ENCODE peak calls at places on chromosomes 13 and 19, in six cellular contexts. G is neural progenitor cell, T is ovary, S is pancreas, J is GM23338, I is heart right ventricle. C is an unnamed sample.

GRCh38 chr19:1567848-1568227 is 287 bp downstream of the MEX3D start:
- DNase-seq in S (no peak), I (no peak), J (no peak), G (peak; percentile 64), T (no peak), C (no peak)

GRCh38 chr19:13060964-13061927 is 41.4 kb downstream of the LYL1 start:
- DNase-seq in J (peak; percentile 95), T (peak; percentile 86), G (peak; percentile 94), S (peak; percentile 91), I (peak; percentile 91), C (peak; percentile 95)

GRCh38 chr13:20475927-20476691 is 49.5 kb downstream of the CRYL1 start:
- DNase-seq in T (no peak), G (peak; percentile 26), I (no peak), J (peak; percentile 43), S (no peak), C (peak; percentile 72)

GRCh38 chr19:13692096-13692495 is 72.2 kb upstream of the MRI1 start:
- DNase-seq in G (no peak), T (no peak), S (no peak), J (no peak), I (no peak), C (no peak)

GRCh38 chr19:48442116-48443035 is 3.4 kb upstream of the GRWD1 start:
- DNase-seq in I (no peak), J (peak; percentile 56), G (no peak), T (no peak), S (no peak), C (peak; percentile 59)

GRCh38 chr13:33207616-33207964 is 78.0 kb downstream of the STARD13 start:
- DNase-seq in G (no peak), S (no peak), I (no peak), J (no peak), T (no peak), C (no peak)

GRCh38 chr19:15268192-15268927 is 36.1 kb upstream of the EPHX3 start:
- DNase-seq in J (no peak), I (no peak), G (no peak), T (no peak), S (no peak), C (no peak)

GRCh38 chr13:40362502-40362901 is 303.9 kb downstream of the FOXO1 start:
- DNase-seq in G (no peak), S (no peak), T (no peak), J (no peak), I (no peak), C (no peak)

GRCh38 chr13:105220886-105221285 is 1314.6 kb downstream of the EFNB2 start:
- DNase-seq in T (no peak), J (no peak), G (no peak), I (no peak), S (no peak), C (no peak)

GRCh38 chr19:11225815-11226214 is 13.6 kb upstream of the ANGPTL8 start:
- DNase-seq in I (no peak), J (no peak), T (no peak), G (no peak), S (no peak), C (no peak)

GRCh38 chr13:91017031-91017668 is 330.3 kb upstream of the MIR17HG start:
- DNase-seq in T (no peak), S (no peak), J (peak; percentile 64), I (no peak), G (peak; percentile 66), C (peak; percentile 87)

GRCh38 chr13:49436890-49437289 is 7.0 kb downstream of the CAB39L start:
- DNase-seq in J (no peak), S (no peak), G (no peak), I (peak; percentile 30), T (peak; percentile 69), C (no peak)

GRCh38 chr19:51367565-51368365 is 1.0 kb downstream of the CLDND2 start:
- DNase-seq in T (peak; percentile 100), S (peak; percentile 99), I (peak; percentile 99), J (peak; percentile 99), G (peak; percentile 99), C (peak; percentile 100)

GRCh38 chr19:48341006-48341405 is 15.7 kb downstream of the EMP3 start:
- DNase-seq in G (no peak), I (no peak), J (no peak), T (no peak), S (no peak), C (no peak)

GRCh38 chr13:98658131-98658530 is 81.2 kb upstream of the STK24 start:
- DNase-seq in G (no peak), S (no peak), T (no peak), J (no peak), I (no peak), C (no peak)

GRCh38 chr19:45090598-45090997 is 2.4 kb upstream of the PPP1R37 start:
- DNase-seq in T (no peak), S (no peak), G (no peak), I (no peak), J (no peak), C (no peak)

GRCh38 chr19:2253106-2254051 is 2.8 kb downstream of the JSRP1 start:
- DNase-seq in T (no peak), G (peak; percentile 83), I (no peak), S (peak; percentile 69), J (peak; percentile 87), C (peak; percentile 86)

GRCh38 chr13:89457977-89458376 is 1786.8 kb downstream of the SLITRK5 start:
- DNase-seq in J (no peak), G (no peak), S (no peak), I (no peak), T (no peak), C (no peak)

DNA sequence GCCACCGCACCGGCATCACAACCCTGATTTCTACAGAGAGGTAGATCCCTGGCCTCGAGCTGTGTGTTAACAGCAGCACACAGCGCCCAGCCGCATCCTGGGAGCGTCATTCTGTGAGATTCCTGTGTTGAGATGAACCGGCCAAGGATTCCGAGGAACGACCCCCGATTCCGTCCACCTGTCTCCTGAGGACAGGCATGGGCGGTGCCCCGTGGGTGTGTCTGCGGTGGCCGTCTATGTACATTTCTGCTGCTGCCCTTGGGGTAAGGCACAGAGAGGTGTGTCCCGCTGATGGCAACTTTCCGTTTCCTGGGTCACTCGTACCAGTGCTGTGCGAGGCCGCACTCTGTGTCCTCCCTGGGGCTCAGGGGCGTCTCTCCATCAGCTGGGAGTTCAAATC is 16.1 kb upstream of the F2RL3 start:
- DNase-seq in S (no peak), G (no peak), T (no peak), I (no peak), J (no peak), C (no peak)
- H3K27ac ChIP-seq in S (no peak overlapping the region), G (no peak overlapping the region), T (no peak overlapping the region), I (peak overlapping the region; percentile 46), J (no peak overlapping the region), C (no peak overlapping the region)

GRCh38 chr19:55626350-55626749 is 2.0 kb upstream of the ZNF784 start:
- DNase-seq in S (no peak), I (no peak), T (no peak), J (no peak), G (no peak), C (no peak)
- H3K4me1 ChIP-seq in S (peaks cover 6% of the 10 kb centered on the region), I (peaks cover 5% of the 10 kb centered on the region), T (peaks cover 4% of the 10 kb centered on the region), J (no peaks in the 10 kb centered on the region), G (peaks cover 5% of the 10 kb centered on the region), C (no peaks in the 10 kb centered on the region)

DNA sequence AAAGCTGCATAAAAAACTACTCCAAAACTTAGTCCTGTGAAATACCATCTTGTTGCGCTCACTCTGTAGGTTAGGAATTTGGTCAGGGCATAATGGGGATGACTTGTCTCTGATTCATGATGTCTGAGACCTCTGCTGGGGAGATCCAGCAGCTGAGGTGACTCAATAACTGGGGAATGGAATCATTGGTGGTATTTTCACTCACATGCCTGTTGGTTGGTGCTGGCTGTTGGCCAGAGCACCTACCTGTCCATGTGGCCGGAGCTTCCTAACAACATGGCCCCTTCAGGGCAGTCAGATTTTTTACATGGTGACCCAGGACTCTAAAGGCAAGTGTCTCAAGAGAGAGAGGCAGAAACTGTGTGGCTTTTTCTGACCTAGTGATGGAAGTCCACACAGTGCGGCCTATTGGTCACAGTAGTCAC is 7.4 kb upstream of the ESD start:
- DNase-seq in S (no peak), T (no peak), G (no peak), J (no peak), I (no peak), C (no peak)
- TF ChIP-seq CTCF in S (no peak), T (no peak), G (no peak), J (no peak), I (no peak), C (no peak)

DNA sequence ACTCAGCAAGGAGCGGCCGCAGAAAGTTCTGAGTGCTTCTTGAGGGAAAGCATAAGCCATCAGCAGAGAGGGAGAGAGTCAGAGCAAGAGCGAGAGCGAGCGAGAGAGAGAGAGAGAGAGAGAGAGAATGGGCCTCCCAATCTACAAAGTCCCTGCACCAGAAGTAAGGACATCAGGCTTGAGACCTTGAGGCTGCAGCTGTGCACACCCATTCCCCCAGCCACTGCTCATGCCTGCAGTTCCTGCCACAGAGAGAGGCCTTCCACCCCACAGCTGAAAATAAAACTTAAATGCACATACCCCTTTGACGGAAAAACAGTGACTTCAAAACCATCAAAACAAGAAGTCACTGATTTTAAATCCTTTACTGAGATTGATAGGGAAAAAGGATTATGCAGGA is 74.5 kb upstream of the UBL3 start:
- DNase-seq in J (no peak), I (no peak), G (no peak), T (no peak), S (no peak), C (no peak)
- H3K27ac ChIP-seq in J (no peak overlapping the region), I (no peak overlapping the region), G (no peak overlapping the region), T (no peak overlapping the region), S (peak overlapping the region; percentile 90), C (no peak overlapping the region)

DNA sequence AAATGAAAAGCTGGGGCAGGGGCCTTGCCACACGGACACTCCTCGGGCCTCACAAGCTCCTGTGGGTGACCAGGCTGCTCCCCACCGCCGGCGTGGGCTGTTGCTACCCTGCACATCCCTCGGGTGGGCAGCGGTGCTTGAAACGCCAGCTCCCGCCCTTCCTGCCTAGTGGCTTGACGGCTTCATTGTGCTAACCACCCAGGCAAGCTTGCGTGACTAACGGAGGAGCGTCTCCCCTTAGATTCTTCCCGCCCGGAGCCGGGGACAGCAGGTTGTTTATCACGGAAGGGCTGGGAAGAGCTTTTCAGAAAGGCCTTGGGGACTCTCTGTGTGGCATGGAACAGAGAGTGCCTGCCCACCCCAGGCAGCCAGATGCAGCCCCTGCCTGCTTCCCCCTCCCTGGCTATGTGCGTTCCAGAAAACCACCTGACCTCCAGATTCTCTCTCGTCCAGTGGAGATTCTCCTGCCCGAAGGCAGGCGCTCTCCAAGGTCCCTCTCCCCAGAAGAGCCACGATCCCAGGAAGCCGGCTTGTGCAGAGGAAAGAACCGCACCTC is 153.4 kb downstream of the KATNAL1 start:
- DNase-seq in G (peak; percentile 61), J (peak; percentile 55), T (no peak), S (no peak), I (no peak), C (peak; percentile 83)
- H3K4me1 ChIP-seq in G (no peaks in the 10 kb centered on the region), J (no peaks in the 10 kb centered on the region), T (no peaks in the 10 kb centered on the region), S (no peaks in the 10 kb centered on the region), I (no peaks in the 10 kb centered on the region), C (no peaks in the 10 kb centered on the region)

DNA sequence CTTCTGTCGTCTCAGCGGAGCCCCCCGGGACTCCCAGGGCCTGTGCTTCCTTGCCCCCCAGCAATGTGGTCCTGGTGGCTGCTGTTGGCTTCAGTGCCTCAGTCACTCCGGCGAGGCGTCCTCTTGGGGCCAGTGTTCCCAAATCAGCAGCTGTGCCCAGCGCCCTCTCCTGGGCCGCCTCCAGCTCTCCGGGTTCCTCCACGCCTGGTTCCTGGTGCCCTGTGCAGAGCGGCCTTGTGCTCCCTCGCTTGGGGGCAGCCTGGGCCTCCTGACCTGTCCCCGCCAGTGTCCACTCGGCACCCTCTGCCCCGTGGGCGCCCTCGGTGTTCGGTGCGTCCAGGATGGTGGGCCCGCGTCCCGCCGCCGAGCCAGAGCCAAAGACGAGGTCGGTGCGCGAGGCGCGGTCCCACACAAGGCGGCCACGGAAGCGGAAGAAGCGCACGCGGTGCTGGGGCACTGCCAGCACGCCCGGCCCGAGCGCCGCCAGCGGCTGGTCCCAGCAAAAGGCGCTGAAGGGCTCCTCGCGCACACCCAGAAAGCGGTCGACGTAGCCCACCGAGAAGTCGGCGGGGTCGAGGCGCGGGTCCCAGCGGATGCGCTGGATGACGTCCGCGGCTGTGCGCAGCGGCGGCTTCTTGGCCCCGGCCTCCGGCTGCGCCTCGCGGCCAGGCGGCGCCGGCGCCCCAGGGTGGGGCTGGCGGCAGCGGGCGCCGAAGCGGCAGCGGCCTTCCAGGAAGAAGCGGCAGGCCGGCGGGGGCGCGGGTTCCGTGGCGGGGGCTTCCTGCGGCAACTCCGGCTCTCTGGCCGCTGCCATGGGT is 656 bp downstream of the LENG9 start:
- DNase-seq in G (peak; percentile 81), T (peak; percentile 68), J (peak; percentile 81), I (peak; percentile 77), S (peak; percentile 93), C (peak; percentile 91)
- TF ChIP-seq CTCF in G (peak; percentile 51), T (no peak), J (peak; percentile 65), I (no peak), S (no peak), C (peak; percentile 67)

C was measured in endodermal cell.